ENCODE peak calls at places on chromosomes 12 and 14, in seven cellular contexts. T, U, B, K, M, Z and H are unnamed samples.

GRCh38 chr14:75232597-75232996 is 46.0 kb upstream of the FOS start:
- DNase-seq in Z (peak), B (no peak), T (no peak), K (no peak), U (no peak), M (no peak), H (no peak)

GRCh38 chr12:93134893-93135285 is 205.8 kb upstream of the EEA1 start:
- DNase-seq in Z (no peak), T (no peak), M (no peak), K (no peak), B (no peak), U (no peak), H (no peak)

GRCh38 chr12:105814283-105814682 is 324.5 kb downstream of the NUAK1 start:
- DNase-seq in Z (no peak), M (no peak), K (no peak), B (peak), U (no peak), T (no peak), H (peak)

GRCh38 chr12:64824500-64825142 is at the start of gene TBC1D30:
- DNase-seq in M (no peak), B (no peak), K (peak), U (no peak), Z (no peak), T (no peak), H (peak)

GRCh38 chr14:100288382-100289185 is 17.7 kb downstream of the SLC25A29 start:
- DNase-seq in T (no peak), K (no peak), M (peak), Z (no peak), B (no peak), U (no peak), H (no peak)

GRCh38 chr14:65103150-65103760 is 938 bp upstream of the MAX start:
- DNase-seq in T (no peak), Z (no peak), B (peak), M (peak), U (no peak), K (no peak), H (peak)

GRCh38 chr12:124778411-124778810 is 85.3 kb downstream of the SCARB1 start:
- DNase-seq in Z (no peak), B (no peak), K (no peak), U (no peak), M (no peak), T (no peak), H (no peak)

GRCh38 chr14:85527006-85527405 is 2.9 kb upstream of the FLRT2 start:
- DNase-seq in U (no peak), B (no peak), Z (no peak), K (no peak), T (no peak), M (no peak), H (no peak)

GRCh38 chr14:100898935-100899840 is 4.3 kb downstream of the RTL1 start:
- DNase-seq in K (no peak), B (no peak), Z (no peak), U (peak), T (no peak), M (no peak), H (peak)

GRCh38 chr12:47973870-47974269 is 10.5 kb downstream of the TMEM106C start:
- DNase-seq in B (no peak), K (no peak), U (no peak), M (no peak), Z (no peak), T (no peak), H (no peak)

GRCh38 chr14:77088219-77088618 is 9.8 kb upstream of the CIPC start:
- DNase-seq in U (no peak), T (no peak), K (no peak), Z (no peak), B (no peak), M (no peak), H (peak)

GRCh38 chr14:76322594-76323220 is 53.2 kb upstream of the ESRRB start:
- DNase-seq in T (no peak), U (peak), B (no peak), M (no peak), Z (no peak), K (no peak), H (no peak)

GRCh38 chr14:44961151-44961729 is 507 bp downstream of the KLHL28 start:
- DNase-seq in B (peak), K (peak), Z (peak), T (peak), U (peak), M (no peak), H (peak)

GRCh38 chr12:44015333-44015941 is 179.6 kb downstream of the TMEM117 start:
- DNase-seq in U (no peak), B (peak), T (no peak), Z (no peak), M (peak), K (peak), H (peak)

GRCh38 chr14:67539116-67539515 is 6.0 kb downstream of the PLEKHH1 start:
- DNase-seq in B (no peak), T (no peak), U (peak), K (no peak), Z (no peak), M (no peak), H (no peak)

GRCh38 chr12:121992059-121992879 is 29.4 kb upstream of the BCL7A start:
- DNase-seq in Z (peak), U (no peak), K (peak), T (no peak), B (no peak), M (peak), H (no peak)

GRCh38 chr14:24258548-24259265 is 4.3 kb downstream of the TGM1 start:
- DNase-seq in Z (no peak), U (no peak), T (no peak), B (no peak), K (no peak), M (no peak), H (no peak)

GRCh38 chr12:122947352-122947792 is 18.9 kb downstream of the ABCB9 start:
- DNase-seq in K (no peak), Z (no peak), U (no peak), M (no peak), B (no peak), T (no peak), H (no peak)

GRCh38 chr12:96190403-96191170 is 3.6 kb upstream of the ELK3 start:
- DNase-seq in B (no peak), T (no peak), U (no peak), Z (no peak), K (no peak), M (no peak), H (no peak)

GRCh38 chr12:59115526-59115925 is 195.2 kb upstream of the LRIG3 start:
- DNase-seq in T (no peak), M (no peak), K (no peak), B (no peak), U (no peak), Z (no peak), H (no peak)

GRCh38 chr12:102824218-102824835 is 92.7 kb downstream of the PAH start:
- DNase-seq in T (no peak), Z (no peak), B (no peak), M (no peak), U (no peak), K (peak), H (no peak)

GRCh38 chr12:122009741-122010140 is 11.9 kb upstream of the BCL7A start:
- DNase-seq in Z (no peak), U (no peak), M (no peak), K (no peak), B (no peak), T (no peak), H (no peak)

GRCh38 chr14:94671870-94672444 is 59.8 kb downstream of the SERPINA3 start:
- DNase-seq in Z (no peak), B (no peak), M (no peak), U (peak), K (no peak), T (no peak), H (no peak)

GRCh38 chr12:112010415-112011344 is 2.3 kb downstream of the TMEM116 start:
- DNase-seq in U (no peak), T (no peak), Z (no peak), B (no peak), M (no peak), K (no peak), H (no peak)

GRCh38 chr14:99468836-99469592 is 11.6 kb downstream of the SETD3 start:
- DNase-seq in T (no peak), K (no peak), M (no peak), Z (no peak), B (peak), U (no peak), H (no peak)

GRCh38 chr12:99257672-99258071 is 389.9 kb upstream of the GARIN6 start:
- DNase-seq in U (no peak), B (no peak), M (no peak), K (no peak), T (no peak), Z (no peak), H (no peak)

GRCh38 chr12:89350661-89351488 is 1.4 kb downstream of the DUSP6 start:
- DNase-seq in B (no peak), K (peak), U (peak), T (no peak), M (no peak), Z (no peak), H (peak)

GRCh38 chr12:30110970-30111586 is 327.3 kb upstream of the TMTC1 start:
- DNase-seq in B (no peak), M (no peak), U (no peak), T (no peak), Z (no peak), K (no peak), H (no peak)